ENCODE peak calls at places on chromosomes 13 and 19, in six cellular contexts. One of them, this sample, is unnamed.

GRCh38 chr13:71864094-71864980 is 2.7 kb downstream of the DACH1 start:
- DNase-seq in AG04450: no peak
- DNase-seq in BE2C: peak; percentile 83
- DNase-seq in upper lobe of right lung: peak; percentile 69
- DNase-seq in K562: peak; percentile 41
- DNase-seq in heart left ventricle: peak; percentile 80
- DNase-seq in this sample: peak; percentile 24

GRCh38 chr13:100394005-100394695 is 194.4 kb downstream of the GGACT start:
- DNase-seq in AG04450: peak; percentile 61
- DNase-seq in BE2C: no peak
- DNase-seq in upper lobe of right lung: no peak
- DNase-seq in K562: peak; percentile 20
- DNase-seq in heart left ventricle: no peak
- DNase-seq in this sample: no peak

GRCh38 chr13:46726347-46726746 is 70.6 kb downstream of the ESD start:
- DNase-seq in AG04450: no peak
- DNase-seq in BE2C: no peak
- DNase-seq in upper lobe of right lung: no peak
- DNase-seq in K562: no peak
- DNase-seq in heart left ventricle: no peak
- DNase-seq in this sample: no peak

GRCh38 chr19:40802300-40803169 is 3.5 kb downstream of the EGLN2 start:
- DNase-seq in AG04450: no peak
- DNase-seq in BE2C: peak; percentile 65
- DNase-seq in upper lobe of right lung: peak; percentile 73
- DNase-seq in K562: peak; percentile 69
- DNase-seq in heart left ventricle: peak; percentile 86
- DNase-seq in this sample: peak; percentile 29

GRCh38 chr19:12782174-12782423 is 6.7 kb upstream of the HOOK2 start:
- DNase-seq in AG04450: no peak
- DNase-seq in BE2C: no peak
- DNase-seq in upper lobe of right lung: no peak
- DNase-seq in K562: no peak
- DNase-seq in heart left ventricle: no peak
- DNase-seq in this sample: no peak

GRCh38 chr13:48866204-48866603 is 109.5 kb upstream of the FNDC3A start:
- DNase-seq in AG04450: no peak
- DNase-seq in BE2C: peak; percentile 62
- DNase-seq in upper lobe of right lung: no peak
- DNase-seq in K562: peak; percentile 60
- DNase-seq in heart left ventricle: no peak
- DNase-seq in this sample: no peak

GRCh38 chr13:70253411-70253810 is 145.2 kb upstream of the KLHL1 start:
- DNase-seq in AG04450: no peak
- DNase-seq in BE2C: no peak
- DNase-seq in upper lobe of right lung: no peak
- DNase-seq in K562: no peak
- DNase-seq in heart left ventricle: no peak
- DNase-seq in this sample: no peak

GRCh38 chr19:4368128-4368820 is 24.9 kb downstream of the MPND start:
- DNase-seq in AG04450: no peak
- DNase-seq in BE2C: peak; percentile 53
- DNase-seq in upper lobe of right lung: no peak
- DNase-seq in K562: no peak
- DNase-seq in heart left ventricle: no peak
- DNase-seq in this sample: no peak

GRCh38 chr19:35755550-35756371 is 1.1 kb downstream of the HSPB6 start:
- DNase-seq in AG04450: no peak
- DNase-seq in BE2C: no peak
- DNase-seq in upper lobe of right lung: peak; percentile 77
- DNase-seq in K562: no peak
- DNase-seq in heart left ventricle: peak; percentile 92
- DNase-seq in this sample: no peak

DNA sequence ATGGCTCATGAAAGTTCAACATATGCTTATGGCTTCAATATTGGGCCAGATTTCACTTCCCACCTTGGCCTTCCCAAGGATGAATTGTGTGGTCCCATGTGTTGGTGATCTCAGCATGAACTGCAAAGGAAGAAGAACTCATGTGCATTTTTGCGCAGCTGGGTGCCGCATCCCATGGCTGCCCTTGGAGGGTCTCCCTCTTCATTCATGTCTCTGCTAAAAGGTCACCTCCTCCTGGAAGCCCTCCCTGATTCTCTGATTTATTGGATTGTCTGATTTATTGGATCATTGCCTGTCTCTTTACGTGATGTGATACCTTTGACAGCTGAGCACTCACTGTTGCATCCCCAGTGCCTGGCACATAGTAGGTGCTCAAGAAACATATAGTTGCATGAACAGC is 1.7 kb upstream of the CYP4F8 start:
- DNase-seq in AG04450: no peak
- DNase-seq in BE2C: no peak
- DNase-seq in upper lobe of right lung: no peak
- DNase-seq in K562: no peak
- DNase-seq in heart left ventricle: no peak
- DNase-seq in this sample: no peak
- H3K9me3 ChIP-seq in AG04450: peaks cover 8% of the 10 kb centered on the region
- H3K9me3 ChIP-seq in BE2C: no peaks in the 10 kb centered on the region
- H3K9me3 ChIP-seq in upper lobe of right lung: no peaks in the 10 kb centered on the region
- H3K9me3 ChIP-seq in K562: no peaks in the 10 kb centered on the region
- H3K9me3 ChIP-seq in heart left ventricle: no peaks in the 10 kb centered on the region
- H3K9me3 ChIP-seq in this sample: no peaks in the 10 kb centered on the region

DNA sequence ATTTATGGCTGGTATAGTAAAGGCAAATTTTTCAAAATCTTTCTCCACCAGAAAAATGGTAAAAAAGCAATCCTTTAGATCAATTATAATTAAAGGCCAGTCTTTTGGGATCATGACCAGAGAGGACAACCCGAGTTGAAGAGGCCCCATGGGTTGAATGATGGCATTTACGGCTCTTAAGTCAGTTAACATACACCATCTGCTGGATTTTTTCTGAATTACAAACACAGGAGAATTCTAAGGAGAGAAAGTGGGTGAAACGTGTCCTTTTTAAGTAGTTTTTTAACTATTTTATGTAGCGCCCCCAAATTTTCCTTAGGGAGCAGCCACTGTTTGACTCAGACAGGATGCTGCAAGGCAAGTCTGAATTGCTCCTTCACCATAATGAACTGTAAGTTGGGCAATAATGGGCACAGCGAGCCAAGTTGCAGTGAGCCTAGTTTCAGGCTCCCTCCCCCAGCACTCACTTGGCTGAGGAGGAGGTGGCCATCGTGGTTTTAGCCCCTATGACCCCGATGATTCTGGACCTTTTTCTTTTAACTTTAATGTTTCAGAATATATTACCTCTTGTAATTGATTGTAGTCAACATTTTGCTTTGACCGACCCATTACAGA is 13.6 kb upstream of the ZNF611 start:
- DNase-seq in AG04450: no peak
- DNase-seq in BE2C: no peak
- DNase-seq in upper lobe of right lung: no peak
- DNase-seq in K562: peak; percentile 56
- DNase-seq in heart left ventricle: no peak
- DNase-seq in this sample: no peak
- TF ChIP-seq CTCF in AG04450: peak; percentile 28
- TF ChIP-seq CTCF in BE2C: peak; percentile 11
- TF ChIP-seq CTCF in upper lobe of right lung: peak; percentile 35
- TF ChIP-seq CTCF in K562: peak; percentile 38
- TF ChIP-seq CTCF in heart left ventricle: peak; percentile 60
- TF ChIP-seq CTCF in this sample: peak; percentile 30

DNA sequence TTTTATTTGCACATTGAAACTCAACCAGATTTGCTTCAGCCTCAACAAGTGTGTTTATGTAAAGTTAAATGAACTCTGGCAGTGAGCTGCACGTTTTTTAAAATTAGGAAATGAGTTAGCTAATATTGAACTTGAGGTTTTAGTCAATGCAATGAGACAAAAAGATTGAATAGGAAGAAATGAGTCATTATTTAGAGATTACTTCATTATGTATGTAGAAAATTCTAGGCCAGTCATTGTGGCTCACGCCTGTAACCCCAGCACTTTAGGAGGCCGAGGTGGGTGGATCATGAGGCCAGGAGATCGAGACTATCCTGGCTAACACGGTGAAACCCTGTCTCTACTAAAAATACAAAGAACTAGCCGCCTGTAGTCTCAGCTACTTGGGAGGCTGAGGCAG is 22.8 kb upstream of the CD70 start:
- DNase-seq in AG04450: no peak
- DNase-seq in BE2C: no peak
- DNase-seq in upper lobe of right lung: no peak
- DNase-seq in K562: no peak
- DNase-seq in heart left ventricle: no peak
- DNase-seq in this sample: no peak
- H3K4me3 ChIP-seq in AG04450: no peak overlapping the region
- H3K4me3 ChIP-seq in BE2C: no peak overlapping the region
- H3K4me3 ChIP-seq in upper lobe of right lung: no peak overlapping the region
- H3K4me3 ChIP-seq in K562: no peak overlapping the region
- H3K4me3 ChIP-seq in heart left ventricle: no peak overlapping the region
- H3K4me3 ChIP-seq in this sample: no peak overlapping the region

DNA sequence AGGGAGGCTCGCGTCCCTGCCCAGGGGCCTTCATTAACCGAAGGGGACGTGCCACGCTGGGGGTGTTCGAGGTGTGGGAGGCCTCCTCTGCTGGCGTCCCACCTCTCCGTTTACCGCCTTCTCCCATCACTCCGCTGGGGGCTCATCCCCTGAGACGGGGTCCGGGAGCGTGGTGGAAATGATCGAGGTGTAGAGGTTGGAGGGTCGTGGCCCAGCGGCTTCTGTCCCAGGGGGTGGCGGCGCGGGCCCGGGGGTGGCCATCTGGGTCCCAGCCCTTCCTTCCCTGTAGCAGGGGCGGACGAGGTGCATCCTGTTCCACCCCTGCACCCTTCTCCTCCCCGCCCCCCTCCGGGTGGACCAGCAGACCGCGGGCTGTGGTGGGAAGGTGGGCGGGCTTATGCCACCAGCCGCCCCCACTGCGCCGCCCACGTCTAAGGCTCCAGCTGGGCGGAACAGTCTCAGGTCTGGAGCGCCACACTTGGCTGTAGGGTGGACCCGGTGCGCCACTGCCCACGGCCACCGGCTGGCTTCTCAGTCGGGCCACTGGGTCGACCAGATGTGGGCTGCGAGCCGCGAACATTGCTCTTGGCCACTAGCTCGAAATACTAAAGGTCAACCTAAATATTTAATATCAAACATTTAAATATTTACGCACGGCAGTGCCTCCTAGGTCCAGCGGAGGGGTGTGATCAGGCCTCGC is 69.5 kb downstream of the ZNF723 start:
- DNase-seq in AG04450: no peak
- DNase-seq in BE2C: no peak
- DNase-seq in upper lobe of right lung: no peak
- DNase-seq in K562: no peak
- DNase-seq in heart left ventricle: no peak
- DNase-seq in this sample: no peak
- H3K9me3 ChIP-seq in AG04450: peaks cover 61% of the 10 kb centered on the region
- H3K9me3 ChIP-seq in BE2C: peaks cover 4% of the 10 kb centered on the region
- H3K9me3 ChIP-seq in upper lobe of right lung: no peaks in the 10 kb centered on the region
- H3K9me3 ChIP-seq in K562: no peaks in the 10 kb centered on the region
- H3K9me3 ChIP-seq in heart left ventricle: peaks cover 17% of the 10 kb centered on the region
- H3K9me3 ChIP-seq in this sample: no peaks in the 10 kb centered on the region

GRCh38 chr19:7393459-7393858 is 44.7 kb downstream of the ARHGEF18 start:
- DNase-seq in AG04450: no peak
- DNase-seq in BE2C: no peak
- DNase-seq in upper lobe of right lung: no peak
- DNase-seq in K562: no peak
- DNase-seq in heart left ventricle: no peak
- DNase-seq in this sample: no peak

GRCh38 chr19:7393934-7394508 is 45.3 kb downstream of the ARHGEF18 start:
- DNase-seq in AG04450: no peak
- DNase-seq in BE2C: no peak
- DNase-seq in upper lobe of right lung: no peak
- DNase-seq in K562: peak; percentile 24
- DNase-seq in heart left ventricle: no peak
- DNase-seq in this sample: no peak

GRCh38 chr19:7395793-7396192 is 47.1 kb downstream of the ARHGEF18 start:
- DNase-seq in AG04450: no peak
- DNase-seq in BE2C: no peak
- DNase-seq in upper lobe of right lung: no peak
- DNase-seq in K562: peak; percentile 5
- DNase-seq in heart left ventricle: no peak
- DNase-seq in this sample: no peak

GRCh38 chr19:7395360-7395781 is 46.6 kb downstream of the ARHGEF18 start:
- DNase-seq in AG04450: no peak
- DNase-seq in BE2C: no peak
- DNase-seq in upper lobe of right lung: no peak
- DNase-seq in K562: peak; percentile 15
- DNase-seq in heart left ventricle: no peak
- DNase-seq in this sample: no peak

DNA sequence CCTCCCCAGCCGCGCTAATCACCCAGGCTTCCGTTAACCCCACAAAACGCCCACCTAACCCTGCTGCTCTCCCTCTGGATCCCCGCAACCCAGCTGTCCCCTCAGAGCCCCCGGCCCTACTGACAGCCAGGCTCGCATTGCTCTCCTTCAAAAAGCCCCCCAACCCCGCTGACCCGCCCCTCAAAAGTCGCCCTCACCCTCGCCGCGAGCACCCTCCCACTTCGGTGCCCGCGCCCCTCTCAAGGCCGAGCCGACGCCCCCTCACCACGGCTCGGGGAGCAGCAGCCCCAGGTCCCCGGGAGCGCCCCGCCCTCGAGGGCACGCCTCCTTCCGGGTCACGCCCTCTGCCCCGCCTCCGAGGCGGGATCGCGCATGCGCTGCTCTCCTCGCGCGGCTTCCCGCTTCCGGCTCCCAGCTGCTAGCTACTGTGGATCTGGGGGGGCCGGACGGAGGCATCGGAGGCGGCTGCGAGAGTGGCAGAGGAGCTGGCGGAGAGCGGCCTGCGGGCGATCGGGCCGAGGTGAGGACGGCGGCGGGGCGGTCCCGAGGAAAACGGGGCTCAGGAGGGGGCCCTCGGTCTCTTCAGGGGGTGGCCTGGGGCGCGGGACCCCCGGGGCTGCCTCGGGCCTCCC is 46.1 kb downstream of the ARHGEF18 start:
- DNase-seq in AG04450: peak; percentile 78
- DNase-seq in BE2C: peak; percentile 90
- DNase-seq in upper lobe of right lung: peak; percentile 95
- DNase-seq in K562: peak; percentile 91
- DNase-seq in heart left ventricle: peak; percentile 96
- DNase-seq in this sample: peak; percentile 97
- TF ChIP-seq CTCF in AG04450: no peak
- TF ChIP-seq CTCF in BE2C: no peak
- TF ChIP-seq CTCF in upper lobe of right lung: peak; percentile 9
- TF ChIP-seq CTCF in K562: no peak
- TF ChIP-seq CTCF in heart left ventricle: no peak
- TF ChIP-seq CTCF in this sample: no peak